ENCODE peak calls at places on chromosome 2, in five cellular contexts. P is IMR-90, M is mesendoderm, Z is mesenchymal stem cell, U is neuronal stem cell. V is an unnamed sample.

GRCh38 chr2:219186754-219187456 is 8.8 kb downstream of the RETREG2 start:
- DNase-seq in P (no peak), M (no peak), Z (no peak), U (no peak), V (no peak)

GRCh38 chr2:134148843-134149472 is 104.9 kb upstream of the MGAT5 start:
- DNase-seq in P (no peak), M (no peak), Z (peak), U (no peak), V (no peak)

GRCh38 chr2:71989671-71990070 is 158.0 kb downstream of the CYP26B1 start:
- DNase-seq in P (no peak), M (no peak), Z (no peak), U (no peak), V (no peak)

GRCh38 chr2:186543561-186544131 is 46.2 kb upstream of the ITGAV start:
- DNase-seq in P (peak), M (peak), Z (peak), U (no peak), V (no peak)

GRCh38 chr2:62787381-62787780 is 81.9 kb downstream of the EHBP1 start:
- DNase-seq in P (peak), M (peak), Z (peak), U (peak), V (no peak)

GRCh38 chr2:232076736-232077135 is 115.2 kb downstream of the DIS3L2 start:
- DNase-seq in P (peak), M (peak), Z (no peak), U (no peak), V (no peak)

GRCh38 chr2:240439698-240440151 is 4.3 kb downstream of the GPC1 start:
- DNase-seq in P (no peak), M (no peak), Z (no peak), U (no peak), V (no peak)

GRCh38 chr2:183063083-183063482 is 15.5 kb upstream of the DUSP19 start:
- DNase-seq in P (peak), M (peak), Z (peak), U (no peak), V (no peak)

GRCh38 chr2:232328038-232328435 is 50.5 kb upstream of the ALPP start:
- DNase-seq in P (no peak), M (no peak), Z (no peak), U (no peak), V (peak)

GRCh38 chr2:175180701-175181103 is 808 bp downstream of the ATP5MC3 start:
- DNase-seq in P (peak), M (peak), Z (peak), U (no peak), V (peak)

GRCh38 chr2:28350791-28351285 is 41.8 kb upstream of the FOSL2 start:
- DNase-seq in P (no peak), M (no peak), Z (no peak), U (no peak), V (no peak)

GRCh38 chr2:172297531-172297930 is 129.9 kb upstream of the ITGA6 start:
- DNase-seq in P (no peak), M (no peak), Z (no peak), U (no peak), V (no peak)

GRCh38 chr2:12106440-12107080 is 360.1 kb downstream of the LPIN1 start:
- DNase-seq in P (peak), M (no peak), Z (peak), U (no peak), V (no peak)

GRCh38 chr2:33670392-33670937 is 71.4 kb upstream of the FAM98A start:
- DNase-seq in P (no peak), M (peak), Z (no peak), U (no peak), V (peak)

GRCh38 chr2:101151859-101152194 is 645 bp upstream of the TBC1D8 start:
- DNase-seq in P (no peak), M (no peak), Z (peak), U (peak), V (no peak)

GRCh38 chr2:8357738-8358137 is 324.1 kb upstream of the ID2 start:
- DNase-seq in P (no peak), M (no peak), Z (no peak), U (no peak), V (no peak)

GRCh38 chr2:121160366-121160765 is 124.6 kb downstream of the TFCP2L1 start:
- DNase-seq in P (no peak), M (no peak), Z (no peak), U (no peak), V (no peak)

GRCh38 chr2:95761556-95761955 is 169.8 kb downstream of the TRIM43 start:
- DNase-seq in P (no peak), M (no peak), Z (no peak), U (no peak), V (no peak)

GRCh38 chr2:101080214-101081068 is 70.7 kb downstream of the TBC1D8 start:
- DNase-seq in P (no peak), M (no peak), Z (no peak), U (no peak), V (no peak)

GRCh38 chr2:127649100-127649611 is 3.2 kb downstream of the GPR17 start:
- DNase-seq in P (no peak), M (no peak), Z (no peak), U (no peak), V (no peak)

GRCh38 chr2:11754705-11755026 is 8.2 kb downstream of the LPIN1 start:
- DNase-seq in P (no peak), M (no peak), Z (no peak), U (no peak), V (no peak)

GRCh38 chr2:59425292-59425691 is 1128.2 kb downstream of the BCL11A start:
- DNase-seq in P (no peak), M (no peak), Z (no peak), U (no peak), V (no peak)

GRCh38 chr2:101038455-101039255 is 36.6 kb downstream of the RPL31 start:
- DNase-seq in P (no peak), M (peak), Z (peak), U (no peak), V (peak)

GRCh38 chr2:88452151-88452851 is at the start of gene FOXI3:
- DNase-seq in P (no peak), M (peak), Z (no peak), U (peak), V (peak)
- H2BK5ac ChIP-seq in P (no peak), M (no peak), Z (no peak), U (no peak), V (no peak)

GRCh38 chr2:195471807-195472206 is 185.2 kb upstream of the SLC39A10 start:
- DNase-seq in P (no peak), M (no peak), Z (no peak), U (no peak), V (no peak)

GRCh38 chr2:195471163-195471562 is 185.9 kb upstream of the SLC39A10 start:
- DNase-seq in P (no peak), M (no peak), Z (no peak), U (no peak), V (no peak)

GRCh38 chr2:195472835-195473234 is 184.2 kb upstream of the SLC39A10 start:
- DNase-seq in P (no peak), M (no peak), Z (no peak), U (no peak), V (no peak)

GRCh38 chr2:195475336-195475735 is 181.7 kb upstream of the SLC39A10 start:
- DNase-seq in P (no peak), M (no peak), Z (no peak), U (no peak), V (no peak)

GRCh38 chr2:195473802-195474201 is 183.2 kb upstream of the SLC39A10 start:
- DNase-seq in P (no peak), M (no peak), Z (no peak), U (no peak), V (no peak)
- H2BK5ac ChIP-seq in P (no peak), M (no peak), Z (no peak), U (no peak), V (no peak)

GRCh38 chr2:223725494-223725893 is 111.9 kb downstream of the AP1S3 start:
- DNase-seq in P (peak), M (peak), Z (peak), U (peak), V (peak)
- H2BK5ac ChIP-seq in P (peak), M (no peak), Z (no peak), U (no peak), V (no peak)

GRCh38 chr2:122750095-122750494 is 994.6 kb downstream of the TSN start:
- DNase-seq in P (no peak), M (no peak), Z (no peak), U (no peak), V (no peak)
- H2BK5ac ChIP-seq in P (no peak), M (no peak), Z (no peak), U (no peak), V (no peak)

GRCh38 chr2:3572620-3573019 is 2.4 kb upstream of the RPS7 start:
- DNase-seq in P (no peak), M (no peak), Z (no peak), U (no peak), V (no peak)
- H2BK5ac ChIP-seq in P (no peak), M (no peak), Z (no peak), U (no peak), V (no peak)

V was measured in H9.